ENCODE peak calls at places on chromosomes 1 and 21, in seven cellular contexts. S, L, J, Y, D, I and R are unnamed samples.

GRCh38 chr1:32372149-32372756 is 9.9 kb downstream of the TSSK3 start:
- DNase-seq in J (peak; percentile 61), D (no peak), S (no peak), I (no peak), Y (no peak), L (no peak), R (no peak)

GRCh38 chr21:14548751-14549150 is 2.6 kb upstream of the SAMSN1 start:
- DNase-seq in D (no peak), I (no peak), J (no peak), S (no peak), L (no peak), Y (no peak), R (no peak)

GRCh38 chr21:16570196-16570595 is 840.4 kb downstream of the USP25 start:
- DNase-seq in I (no peak), J (no peak), L (peak; percentile 21), D (no peak), S (no peak), Y (no peak), R (peak; percentile 39)

GRCh38 chr1:245648749-245649517 is 494.1 kb downstream of the KIF26B start:
- DNase-seq in L (no peak), J (no peak), D (no peak), S (no peak), I (no peak), Y (no peak), R (no peak)

GRCh38 chr1:113320972-113321680 is 69.2 kb upstream of the MAGI3 start:
- DNase-seq in L (peak; percentile 30), I (no peak), Y (no peak), S (no peak), J (no peak), D (no peak), R (peak; percentile 11)

GRCh38 chr21:46003575-46004007 is 22.0 kb downstream of the COL6A1 start:
- DNase-seq in D (no peak), Y (no peak), L (no peak), J (no peak), S (no peak), I (no peak), R (no peak)

GRCh38 chr1:65554829-65555228 is 134.4 kb downstream of the LEPR start:
- DNase-seq in Y (peak; percentile 25), L (no peak), D (no peak), S (no peak), I (no peak), J (no peak), R (no peak)

GRCh38 chr1:116261227-116261626 is 111.8 kb upstream of the ATP1A1 start:
- DNase-seq in S (no peak), I (no peak), Y (no peak), J (no peak), D (peak; percentile 84), L (no peak), R (no peak)

GRCh38 chr1:89261926-89262540 is 10.6 kb downstream of the GBP5 start:
- DNase-seq in Y (no peak), L (no peak), S (peak; percentile 18), I (no peak), J (no peak), D (no peak), R (no peak)

GRCh38 chr1:17167041-17167782 is 37.7 kb upstream of the PADI1 start:
- DNase-seq in S (no peak), Y (no peak), J (no peak), L (peak; percentile 26), I (no peak), D (no peak), R (no peak)

GRCh38 chr21:16194851-16195251 is 465.1 kb downstream of the USP25 start:
- DNase-seq in J (no peak), L (peak; percentile 40), I (no peak), D (peak; percentile 17), Y (no peak), S (no peak), R (peak; percentile 17)

GRCh38 chr1:170407138-170407537 is 124.8 kb upstream of the GORAB start:
- DNase-seq in L (no peak), D (no peak), I (no peak), J (no peak), S (no peak), Y (no peak), R (peak; percentile 18)

GRCh38 chr1:161177112-161177935 is at the start of gene B4GALT3:
- DNase-seq in I (no peak), L (peak; percentile 81), J (no peak), S (peak; percentile 65), D (peak; percentile 87), Y (peak; percentile 98), R (peak; percentile 65)
- TF ChIP-seq CEBPB in I (no peak), L (no peak), J (no peak), S (no peak), D (no peak), Y (no peak), R (no peak)

GRCh38 chr1:156740679-156741612 is at the start of gene MRPL24:
- DNase-seq in L (peak; percentile 100), J (peak; percentile 99), D (peak; percentile 99), I (peak; percentile 99), Y (peak; percentile 94), S (peak; percentile 100), R (peak; percentile 99)
- TF ChIP-seq POLR2A in L (peak; percentile 57), J (peak; percentile 89), D (peak; percentile 66), I (peak; percentile 88), Y (peak; percentile 81), S (peak; percentile 64), R (peak; percentile 55)

GRCh38 chr1:205300149-205300548 is 21.4 kb downstream of the NUAK2 start:
- DNase-seq in Y (no peak), I (no peak), D (no peak), J (no peak), S (no peak), L (no peak), R (no peak)

GRCh38 chr1:205304046-205304694 is 17.4 kb downstream of the NUAK2 start:
- DNase-seq in L (no peak), Y (no peak), S (no peak), J (no peak), I (no peak), D (no peak), R (no peak)

GRCh38 chr1:205301220-205301821 is 20.2 kb downstream of the NUAK2 start:
- DNase-seq in S (no peak), J (no peak), D (peak; percentile 94), I (peak; percentile 99), Y (no peak), L (peak; percentile 96), R (peak; percentile 97)

GRCh38 chr1:205303247-205303888 is 18.2 kb downstream of the NUAK2 start:
- DNase-seq in I (no peak), Y (no peak), S (no peak), D (no peak), L (no peak), J (no peak), R (no peak)

DNA sequence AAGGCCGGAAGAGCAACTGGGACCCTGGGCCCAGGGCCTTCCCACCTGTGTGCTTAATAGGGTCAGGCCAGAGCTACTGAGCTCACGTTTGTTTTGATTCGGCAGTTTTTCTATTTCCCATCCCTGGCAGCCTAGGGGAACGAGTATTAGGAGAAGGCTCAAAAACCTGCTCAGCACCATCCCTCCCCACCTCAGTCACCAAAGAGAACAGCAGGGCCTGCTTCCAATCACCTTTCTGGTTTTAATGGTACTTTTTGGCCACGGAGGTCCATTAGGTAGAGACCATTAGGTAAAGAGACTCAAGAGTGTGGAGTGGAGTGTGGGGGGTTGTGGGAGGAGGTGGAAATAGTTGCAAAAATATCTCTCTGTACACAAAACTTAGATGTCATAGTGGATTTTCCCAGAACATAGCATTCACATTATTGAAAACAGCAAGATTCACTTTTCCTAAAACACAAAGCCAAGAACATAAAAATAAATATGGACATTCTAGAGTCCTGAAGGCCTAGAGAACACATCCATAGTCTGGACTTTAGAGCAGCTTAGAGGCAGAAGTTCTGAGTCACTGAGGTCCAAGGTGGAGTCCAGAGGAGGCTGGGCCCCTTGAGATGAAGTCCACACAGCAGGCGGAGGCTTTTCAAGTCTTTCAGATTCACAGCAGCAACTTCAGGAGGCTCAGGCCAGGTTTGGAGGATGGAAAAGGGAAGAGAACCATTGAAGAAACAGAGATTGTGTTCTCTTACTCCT is 19.5 kb downstream of the NUAK2 start:
- DNase-seq in S (no peak), J (no peak), L (peak; percentile 82), D (no peak), Y (no peak), I (no peak), R (peak; percentile 74)
- TF ChIP-seq CEBPB in S (no peak), J (no peak), L (no peak), D (no peak), Y (no peak), I (no peak), R (no peak)

GRCh38 chr1:209674957-209675566 is at the start of gene G0S2:
- DNase-seq in Y (peak; percentile 32), L (no peak), S (no peak), J (no peak), I (no peak), D (no peak), R (peak; percentile 21)

GRCh38 chr1:209672705-209673630 is 2.2 kb upstream of the G0S2 start:
- DNase-seq in S (no peak), Y (no peak), J (peak; percentile 90), I (no peak), D (no peak), L (no peak), R (no peak)

GRCh38 chr1:209670441-209671082 is 4.7 kb upstream of the G0S2 start:
- DNase-seq in S (no peak), L (no peak), I (no peak), J (no peak), Y (no peak), D (no peak), R (no peak)

GRCh38 chr1:209675567-209676154 is 449 bp downstream of the G0S2 start:
- DNase-seq in I (no peak), L (no peak), J (no peak), Y (no peak), S (no peak), D (no peak), R (peak; percentile 16)

GRCh38 chr1:209673631-209674417 is 1.4 kb upstream of the G0S2 start:
- DNase-seq in I (no peak), S (no peak), Y (no peak), J (no peak), L (no peak), D (no peak), R (no peak)
- TF ChIP-seq POLR2A in I (no peak), S (no peak), Y (no peak), J (no peak), L (no peak), D (no peak), R (no peak)

DNA sequence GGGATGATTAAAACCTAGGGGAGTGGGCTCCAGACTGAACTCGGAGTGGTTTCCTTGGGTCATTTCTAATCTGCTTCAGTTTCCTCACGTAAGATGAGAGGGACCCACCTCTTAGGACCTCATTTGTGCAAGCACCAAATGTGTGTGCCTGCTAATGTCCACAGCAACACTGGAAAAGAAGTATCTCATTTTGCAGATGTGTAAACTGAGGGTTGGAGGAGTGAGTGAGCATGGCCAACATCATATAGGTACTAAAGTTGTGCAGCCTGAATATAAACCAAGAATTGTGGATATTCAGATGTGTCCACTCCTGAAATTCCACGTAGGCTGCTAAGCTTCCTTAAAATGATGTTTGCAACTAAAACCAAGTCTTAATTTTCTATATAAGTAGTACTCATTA is 51.7 kb downstream of the GADD45A start:
- DNase-seq in L (no peak), S (no peak), J (no peak), I (no peak), D (no peak), Y (no peak), R (no peak)
- TF ChIP-seq CEBPB in L (no peak), S (no peak), J (no peak), I (no peak), D (no peak), Y (no peak), R (no peak)